ENCODE peak calls at places on chromosomes 16 and 17, in five cellular contexts. One of them, this sample, is unnamed.
A peak's percentile ranks its signal among the peaks of the same experiment; 100 is the strongest.

GRCh38 chr17:27544350-27545131 is 86.4 kb upstream of the LGALS9 start:
- DNase-seq in left cardiac atrium: no peak
- DNase-seq in Calu3: no peak
- DNase-seq in Kasumi-1: peak; percentile 53
- DNase-seq in stimulated activated CD4-positive, alpha-beta T cell treated with anti-CD3 and anti-CD28 coated beads, Interleukin-1b, Interleukin-23, amount 100 ng/mL, for 4 hours: no peak
- DNase-seq in this sample: no peak

GRCh38 chr16:23085949-23086348 is 63.3 kb downstream of the USP31 start:
- DNase-seq in Calu3: no peak
- DNase-seq in Kasumi-1: no peak
- DNase-seq in stimulated activated CD4-positive, alpha-beta T cell treated with anti-CD3 and anti-CD28 coated beads, Interleukin-1b, Interleukin-23, amount 100 ng/mL, for 4 hours: no peak
- DNase-seq in left cardiac atrium: no peak
- DNase-seq in this sample: no peak

GRCh38 chr16:68724797-68725196 is 12.3 kb upstream of the CDH1 start:
- DNase-seq in Kasumi-1: no peak
- DNase-seq in left cardiac atrium: no peak
- DNase-seq in stimulated activated CD4-positive, alpha-beta T cell treated with anti-CD3 and anti-CD28 coated beads, Interleukin-1b, Interleukin-23, amount 100 ng/mL, for 4 hours: no peak
- DNase-seq in Calu3: no peak
- DNase-seq in this sample: no peak

GRCh38 chr17:6172642-6173330 is 102.6 kb downstream of the WSCD1 start:
- DNase-seq in Calu3: no peak
- DNase-seq in left cardiac atrium: no peak
- DNase-seq in Kasumi-1: no peak
- DNase-seq in stimulated activated CD4-positive, alpha-beta T cell treated with anti-CD3 and anti-CD28 coated beads, Interleukin-1b, Interleukin-23, amount 100 ng/mL, for 4 hours: no peak
- DNase-seq in this sample: no peak

GRCh38 chr16:65622161-65622560 is 500.3 kb upstream of the CDH11 start:
- DNase-seq in stimulated activated CD4-positive, alpha-beta T cell treated with anti-CD3 and anti-CD28 coated beads, Interleukin-1b, Interleukin-23, amount 100 ng/mL, for 4 hours: no peak
- DNase-seq in Calu3: no peak
- DNase-seq in left cardiac atrium: no peak
- DNase-seq in Kasumi-1: no peak
- DNase-seq in this sample: no peak

GRCh38 chr17:62792122-62792800 is 15.9 kb downstream of the MARCHF10 start:
- DNase-seq in Kasumi-1: no peak
- DNase-seq in stimulated activated CD4-positive, alpha-beta T cell treated with anti-CD3 and anti-CD28 coated beads, Interleukin-1b, Interleukin-23, amount 100 ng/mL, for 4 hours: no peak
- DNase-seq in Calu3: peak; percentile 69
- DNase-seq in left cardiac atrium: no peak
- DNase-seq in this sample: peak; percentile 97

GRCh38 chr17:30165960-30166359 is 49.3 kb downstream of the NSRP1 start:
- DNase-seq in Calu3: no peak
- DNase-seq in stimulated activated CD4-positive, alpha-beta T cell treated with anti-CD3 and anti-CD28 coated beads, Interleukin-1b, Interleukin-23, amount 100 ng/mL, for 4 hours: no peak
- DNase-seq in Kasumi-1: no peak
- DNase-seq in left cardiac atrium: no peak
- DNase-seq in this sample: no peak

GRCh38 chr17:75542184-75542583 is 16.7 kb downstream of the LLGL2 start:
- DNase-seq in Kasumi-1: no peak
- DNase-seq in left cardiac atrium: no peak
- DNase-seq in stimulated activated CD4-positive, alpha-beta T cell treated with anti-CD3 and anti-CD28 coated beads, Interleukin-1b, Interleukin-23, amount 100 ng/mL, for 4 hours: no peak
- DNase-seq in Calu3: no peak
- DNase-seq in this sample: no peak

GRCh38 chr17:56528636-56529170 is 64.8 kb upstream of the NOG start:
- DNase-seq in stimulated activated CD4-positive, alpha-beta T cell treated with anti-CD3 and anti-CD28 coated beads, Interleukin-1b, Interleukin-23, amount 100 ng/mL, for 4 hours: no peak
- DNase-seq in Kasumi-1: no peak
- DNase-seq in left cardiac atrium: no peak
- DNase-seq in Calu3: no peak
- DNase-seq in this sample: no peak

GRCh38 chr17:6749519-6749918 is 6.3 kb upstream of the XAF1 start:
- DNase-seq in Kasumi-1: peak; percentile 2
- DNase-seq in left cardiac atrium: no peak
- DNase-seq in Calu3: no peak
- DNase-seq in stimulated activated CD4-positive, alpha-beta T cell treated with anti-CD3 and anti-CD28 coated beads, Interleukin-1b, Interleukin-23, amount 100 ng/mL, for 4 hours: no peak
- DNase-seq in this sample: no peak

GRCh38 chr16:89918453-89919347 is at the start of gene MC1R:
- DNase-seq in stimulated activated CD4-positive, alpha-beta T cell treated with anti-CD3 and anti-CD28 coated beads, Interleukin-1b, Interleukin-23, amount 100 ng/mL, for 4 hours: no peak
- DNase-seq in Calu3: peak; percentile 63
- DNase-seq in Kasumi-1: peak; percentile 66
- DNase-seq in left cardiac atrium: no peak
- DNase-seq in this sample: peak; percentile 18

GRCh38 chr16:1656808-1657617 is 21.1 kb upstream of the JPT2 start:
- DNase-seq in Calu3: no peak
- DNase-seq in Kasumi-1: no peak
- DNase-seq in stimulated activated CD4-positive, alpha-beta T cell treated with anti-CD3 and anti-CD28 coated beads, Interleukin-1b, Interleukin-23, amount 100 ng/mL, for 4 hours: no peak
- DNase-seq in left cardiac atrium: peak; percentile 74
- DNase-seq in this sample: no peak

GRCh38 chr16:70665113-70665694 is 18.8 kb downstream of the IL34 start:
- DNase-seq in stimulated activated CD4-positive, alpha-beta T cell treated with anti-CD3 and anti-CD28 coated beads, Interleukin-1b, Interleukin-23, amount 100 ng/mL, for 4 hours: no peak
- DNase-seq in left cardiac atrium: no peak
- DNase-seq in Kasumi-1: no peak
- DNase-seq in Calu3: no peak
- DNase-seq in this sample: no peak

GRCh38 chr17:61159415-61159814 is 240.2 kb upstream of the TBX2 start:
- DNase-seq in stimulated activated CD4-positive, alpha-beta T cell treated with anti-CD3 and anti-CD28 coated beads, Interleukin-1b, Interleukin-23, amount 100 ng/mL, for 4 hours: no peak
- DNase-seq in Calu3: no peak
- DNase-seq in left cardiac atrium: no peak
- DNase-seq in Kasumi-1: no peak
- DNase-seq in this sample: no peak

GRCh38 chr17:61750656-61751055 is 112.7 kb downstream of the BRIP1 start:
- DNase-seq in stimulated activated CD4-positive, alpha-beta T cell treated with anti-CD3 and anti-CD28 coated beads, Interleukin-1b, Interleukin-23, amount 100 ng/mL, for 4 hours: no peak
- DNase-seq in Kasumi-1: peak; percentile 87
- DNase-seq in Calu3: no peak
- DNase-seq in left cardiac atrium: no peak
- DNase-seq in this sample: no peak

GRCh38 chr16:50702725-50703124 is 9.3 kb downstream of the NOD2 start:
- DNase-seq in left cardiac atrium: no peak
- DNase-seq in Kasumi-1: peak; percentile 53
- DNase-seq in stimulated activated CD4-positive, alpha-beta T cell treated with anti-CD3 and anti-CD28 coated beads, Interleukin-1b, Interleukin-23, amount 100 ng/mL, for 4 hours: no peak
- DNase-seq in Calu3: no peak
- DNase-seq in this sample: no peak

GRCh38 chr17:79739148-79740062 is 8.7 kb downstream of the ENPP7 start:
- DNase-seq in Kasumi-1: no peak
- DNase-seq in Calu3: peak; percentile 82
- DNase-seq in stimulated activated CD4-positive, alpha-beta T cell treated with anti-CD3 and anti-CD28 coated beads, Interleukin-1b, Interleukin-23, amount 100 ng/mL, for 4 hours: no peak
- DNase-seq in left cardiac atrium: no peak
- DNase-seq in this sample: no peak

GRCh38 chr16:8777217-8777616 is 20.2 kb downstream of the TMEM186 start:
- DNase-seq in Calu3: no peak
- DNase-seq in Kasumi-1: no peak
- DNase-seq in stimulated activated CD4-positive, alpha-beta T cell treated with anti-CD3 and anti-CD28 coated beads, Interleukin-1b, Interleukin-23, amount 100 ng/mL, for 4 hours: no peak
- DNase-seq in left cardiac atrium: no peak
- DNase-seq in this sample: no peak

GRCh38 chr17:43043306-43043705 is 18.3 kb downstream of the RND2 start:
- DNase-seq in Calu3: no peak
- DNase-seq in left cardiac atrium: no peak
- DNase-seq in stimulated activated CD4-positive, alpha-beta T cell treated with anti-CD3 and anti-CD28 coated beads, Interleukin-1b, Interleukin-23, amount 100 ng/mL, for 4 hours: no peak
- DNase-seq in Kasumi-1: no peak
- DNase-seq in this sample: no peak

GRCh38 chr17:41913798-41914197 is 5.0 kb downstream of the ACLY start:
- DNase-seq in left cardiac atrium: no peak
- DNase-seq in Calu3: no peak
- DNase-seq in stimulated activated CD4-positive, alpha-beta T cell treated with anti-CD3 and anti-CD28 coated beads, Interleukin-1b, Interleukin-23, amount 100 ng/mL, for 4 hours: no peak
- DNase-seq in Kasumi-1: no peak
- DNase-seq in this sample: no peak

GRCh38 chr16:53541326-53541725 is 38.3 kb upstream of the AKTIP start:
- DNase-seq in stimulated activated CD4-positive, alpha-beta T cell treated with anti-CD3 and anti-CD28 coated beads, Interleukin-1b, Interleukin-23, amount 100 ng/mL, for 4 hours: no peak
- DNase-seq in left cardiac atrium: no peak
- DNase-seq in Kasumi-1: no peak
- DNase-seq in Calu3: no peak
- DNase-seq in this sample: no peak

GRCh38 chr16:61179571-61179970 is 856.7 kb downstream of the CDH8 start:
- DNase-seq in Calu3: no peak
- DNase-seq in left cardiac atrium: no peak
- DNase-seq in Kasumi-1: no peak
- DNase-seq in stimulated activated CD4-positive, alpha-beta T cell treated with anti-CD3 and anti-CD28 coated beads, Interleukin-1b, Interleukin-23, amount 100 ng/mL, for 4 hours: no peak
- DNase-seq in this sample: no peak

GRCh38 chr17:63567229-63567628 is 17.0 kb downstream of the DCAF7 start:
- DNase-seq in stimulated activated CD4-positive, alpha-beta T cell treated with anti-CD3 and anti-CD28 coated beads, Interleukin-1b, Interleukin-23, amount 100 ng/mL, for 4 hours: no peak
- DNase-seq in Kasumi-1: no peak
- DNase-seq in Calu3: no peak
- DNase-seq in left cardiac atrium: no peak
- DNase-seq in this sample: no peak

GRCh38 chr16:29991571-29991904 is 3.9 kb downstream of the HIRIP3 start:
- DNase-seq in Calu3: no peak
- DNase-seq in Kasumi-1: no peak
- DNase-seq in left cardiac atrium: no peak
- DNase-seq in stimulated activated CD4-positive, alpha-beta T cell treated with anti-CD3 and anti-CD28 coated beads, Interleukin-1b, Interleukin-23, amount 100 ng/mL, for 4 hours: no peak
- DNase-seq in this sample: no peak

GRCh38 chr16:4661661-4662060 is 31.7 kb upstream of the NUDT16L1 start:
- DNase-seq in Calu3: no peak
- DNase-seq in stimulated activated CD4-positive, alpha-beta T cell treated with anti-CD3 and anti-CD28 coated beads, Interleukin-1b, Interleukin-23, amount 100 ng/mL, for 4 hours: no peak
- DNase-seq in left cardiac atrium: no peak
- DNase-seq in Kasumi-1: no peak
- DNase-seq in this sample: no peak

GRCh38 chr16:48001306-48001885 is 154.4 kb downstream of the ABCC12 start:
- DNase-seq in Kasumi-1: no peak
- DNase-seq in stimulated activated CD4-positive, alpha-beta T cell treated with anti-CD3 and anti-CD28 coated beads, Interleukin-1b, Interleukin-23, amount 100 ng/mL, for 4 hours: no peak
- DNase-seq in left cardiac atrium: no peak
- DNase-seq in Calu3: no peak
- DNase-seq in this sample: no peak

GRCh38 chr17:67842648-67843047 is 17.3 kb downstream of the BPTF start:
- DNase-seq in Kasumi-1: no peak
- DNase-seq in stimulated activated CD4-positive, alpha-beta T cell treated with anti-CD3 and anti-CD28 coated beads, Interleukin-1b, Interleukin-23, amount 100 ng/mL, for 4 hours: no peak
- DNase-seq in left cardiac atrium: no peak
- DNase-seq in Calu3: no peak
- DNase-seq in this sample: no peak

GRCh38 chr16:85605051-85605911 is 7.8 kb upstream of the GSE1 start:
- DNase-seq in Calu3: no peak
- DNase-seq in Kasumi-1: no peak
- DNase-seq in left cardiac atrium: no peak
- DNase-seq in stimulated activated CD4-positive, alpha-beta T cell treated with anti-CD3 and anti-CD28 coated beads, Interleukin-1b, Interleukin-23, amount 100 ng/mL, for 4 hours: no peak
- DNase-seq in this sample: no peak

GRCh38 chr17:43020789-43021738 is 1.1 kb downstream of the VAT1 start:
- DNase-seq in left cardiac atrium: peak; percentile 81
- DNase-seq in Calu3: peak; percentile 76
- DNase-seq in stimulated activated CD4-positive, alpha-beta T cell treated with anti-CD3 and anti-CD28 coated beads, Interleukin-1b, Interleukin-23, amount 100 ng/mL, for 4 hours: no peak
- DNase-seq in Kasumi-1: peak; percentile 27
- DNase-seq in this sample: peak; percentile 67

GRCh38 chr17:19392303-19392702 is 5.3 kb upstream of the MFAP4 start:
- DNase-seq in left cardiac atrium: no peak
- DNase-seq in stimulated activated CD4-positive, alpha-beta T cell treated with anti-CD3 and anti-CD28 coated beads, Interleukin-1b, Interleukin-23, amount 100 ng/mL, for 4 hours: no peak
- DNase-seq in Kasumi-1: no peak
- DNase-seq in Calu3: no peak
- DNase-seq in this sample: no peak

GRCh38 chr17:64580384-64581307 is 73.9 kb downstream of the CEP95 start:
- DNase-seq in stimulated activated CD4-positive, alpha-beta T cell treated with anti-CD3 and anti-CD28 coated beads, Interleukin-1b, Interleukin-23, amount 100 ng/mL, for 4 hours: no peak
- DNase-seq in Kasumi-1: no peak
- DNase-seq in left cardiac atrium: no peak
- DNase-seq in Calu3: no peak
- DNase-seq in this sample: no peak

GRCh38 chr17:28700830-28701492 is 10.7 kb downstream of the PROCA1 start:
- DNase-seq in Calu3: no peak
- DNase-seq in left cardiac atrium: no peak
- DNase-seq in Kasumi-1: no peak
- DNase-seq in stimulated activated CD4-positive, alpha-beta T cell treated with anti-CD3 and anti-CD28 coated beads, Interleukin-1b, Interleukin-23, amount 100 ng/mL, for 4 hours: no peak
- DNase-seq in this sample: no peak

GRCh38 chr17:38585056-38585804 is 20.5 kb downstream of the SRCIN1 start:
- DNase-seq in Kasumi-1: no peak
- DNase-seq in stimulated activated CD4-positive, alpha-beta T cell treated with anti-CD3 and anti-CD28 coated beads, Interleukin-1b, Interleukin-23, amount 100 ng/mL, for 4 hours: no peak
- DNase-seq in left cardiac atrium: no peak
- DNase-seq in Calu3: peak; percentile 63
- DNase-seq in this sample: no peak

GRCh38 chr17:68771867-68772515 is 170.8 kb upstream of the FAM20A start:
- DNase-seq in Calu3: peak; percentile 21
- DNase-seq in stimulated activated CD4-positive, alpha-beta T cell treated with anti-CD3 and anti-CD28 coated beads, Interleukin-1b, Interleukin-23, amount 100 ng/mL, for 4 hours: no peak
- DNase-seq in left cardiac atrium: no peak
- DNase-seq in Kasumi-1: peak; percentile 90
- DNase-seq in this sample: peak; percentile 73

GRCh38 chr16:1991588-1992474 is 2.1 kb downstream of the SYNGR3 start:
- DNase-seq in left cardiac atrium: peak; percentile 97
- DNase-seq in stimulated activated CD4-positive, alpha-beta T cell treated with anti-CD3 and anti-CD28 coated beads, Interleukin-1b, Interleukin-23, amount 100 ng/mL, for 4 hours: peak; percentile 99
- DNase-seq in Kasumi-1: no peak
- DNase-seq in Calu3: peak; percentile 84
- DNase-seq in this sample: peak; percentile 50

GRCh38 chr17:46039592-46040186 is 40.6 kb downstream of the STH start:
- DNase-seq in Calu3: no peak
- DNase-seq in left cardiac atrium: no peak
- DNase-seq in Kasumi-1: no peak
- DNase-seq in stimulated activated CD4-positive, alpha-beta T cell treated with anti-CD3 and anti-CD28 coated beads, Interleukin-1b, Interleukin-23, amount 100 ng/mL, for 4 hours: no peak
- DNase-seq in this sample: no peak

GRCh38 chr17:63278731-63279442 is 167.2 kb downstream of the CYB561 start:
- DNase-seq in left cardiac atrium: no peak
- DNase-seq in Calu3: no peak
- DNase-seq in Kasumi-1: no peak
- DNase-seq in stimulated activated CD4-positive, alpha-beta T cell treated with anti-CD3 and anti-CD28 coated beads, Interleukin-1b, Interleukin-23, amount 100 ng/mL, for 4 hours: no peak
- DNase-seq in this sample: no peak

GRCh38 chr17:49482144-49482817 is 12.8 kb upstream of the NGFR start:
- DNase-seq in stimulated activated CD4-positive, alpha-beta T cell treated with anti-CD3 and anti-CD28 coated beads, Interleukin-1b, Interleukin-23, amount 100 ng/mL, for 4 hours: no peak
- DNase-seq in Calu3: no peak
- DNase-seq in Kasumi-1: peak; percentile 39
- DNase-seq in left cardiac atrium: no peak
- DNase-seq in this sample: peak; percentile 7

GRCh38 chr16:19649980-19650379 is 68.0 kb downstream of the KNOP1 start:
- DNase-seq in Calu3: no peak
- DNase-seq in left cardiac atrium: no peak
- DNase-seq in Kasumi-1: no peak
- DNase-seq in stimulated activated CD4-positive, alpha-beta T cell treated with anti-CD3 and anti-CD28 coated beads, Interleukin-1b, Interleukin-23, amount 100 ng/mL, for 4 hours: no peak
- DNase-seq in this sample: no peak